ENCODE peak calls at places on chromosomes 6 and 20, in five cellular contexts. One of them, this sample, is unnamed.

GRCh38 chr6:3750324-3751018 is 1.0 kb downstream of the PXDC1 start:
- DNase-seq in foreskin keratinocyte: peak; percentile 56
- DNase-seq in H1: no peak
- DNase-seq in activated CD4-positive, alpha-beta T cell treated with anti-CD3 and anti-CD28 coated beads for 48 hours: no peak
- DNase-seq in mesenchymal stem cell: peak; percentile 77
- DNase-seq in this sample: peak; percentile 71

GRCh38 chr6:127567476-127567875 is 9.5 kb upstream of the C6orf58 start:
- DNase-seq in mesenchymal stem cell: no peak
- DNase-seq in activated CD4-positive, alpha-beta T cell treated with anti-CD3 and anti-CD28 coated beads for 48 hours: no peak
- DNase-seq in H1: no peak
- DNase-seq in foreskin keratinocyte: no peak
- DNase-seq in this sample: no peak

GRCh38 chr6:41644297-41644879 is 6.1 kb downstream of the MDFI start:
- DNase-seq in activated CD4-positive, alpha-beta T cell treated with anti-CD3 and anti-CD28 coated beads for 48 hours: no peak
- DNase-seq in mesenchymal stem cell: no peak
- DNase-seq in foreskin keratinocyte: peak; percentile 76
- DNase-seq in H1: no peak
- DNase-seq in this sample: peak; percentile 73

GRCh38 chr6:144482142-144482541 is 197.0 kb downstream of the UTRN start:
- DNase-seq in foreskin keratinocyte: peak; percentile 50
- DNase-seq in activated CD4-positive, alpha-beta T cell treated with anti-CD3 and anti-CD28 coated beads for 48 hours: peak; percentile 81
- DNase-seq in mesenchymal stem cell: peak; percentile 77
- DNase-seq in H1: peak; percentile 43
- DNase-seq in this sample: peak; percentile 60

GRCh38 chr6:109453594-109454482 is 1.7 kb downstream of the MICAL1 start:
- DNase-seq in H1: no peak
- DNase-seq in mesenchymal stem cell: no peak
- DNase-seq in foreskin keratinocyte: no peak
- DNase-seq in activated CD4-positive, alpha-beta T cell treated with anti-CD3 and anti-CD28 coated beads for 48 hours: no peak
- DNase-seq in this sample: no peak

GRCh38 chr6:79089552-79090404 is 11.7 kb upstream of the PHIP start:
- DNase-seq in foreskin keratinocyte: no peak
- DNase-seq in mesenchymal stem cell: no peak
- DNase-seq in activated CD4-positive, alpha-beta T cell treated with anti-CD3 and anti-CD28 coated beads for 48 hours: no peak
- DNase-seq in H1: no peak
- DNase-seq in this sample: no peak

GRCh38 chr6:21095462-21095861 is 498.1 kb upstream of the SOX4 start:
- DNase-seq in mesenchymal stem cell: no peak
- DNase-seq in foreskin keratinocyte: no peak
- DNase-seq in activated CD4-positive, alpha-beta T cell treated with anti-CD3 and anti-CD28 coated beads for 48 hours: no peak
- DNase-seq in H1: no peak
- DNase-seq in this sample: no peak

GRCh38 chr20:2397091-2397490 is 16.4 kb downstream of the TGM6 start:
- DNase-seq in mesenchymal stem cell: no peak
- DNase-seq in activated CD4-positive, alpha-beta T cell treated with anti-CD3 and anti-CD28 coated beads for 48 hours: no peak
- DNase-seq in foreskin keratinocyte: no peak
- DNase-seq in H1: no peak
- DNase-seq in this sample: no peak

GRCh38 chr6:104409913-104410312 is 449.8 kb downstream of the HACE1 start:
- DNase-seq in H1: no peak
- DNase-seq in foreskin keratinocyte: no peak
- DNase-seq in mesenchymal stem cell: no peak
- DNase-seq in activated CD4-positive, alpha-beta T cell treated with anti-CD3 and anti-CD28 coated beads for 48 hours: no peak
- DNase-seq in this sample: no peak

GRCh38 chr20:53215166-53215565 is 243.0 kb downstream of the TSHZ2 start:
- DNase-seq in activated CD4-positive, alpha-beta T cell treated with anti-CD3 and anti-CD28 coated beads for 48 hours: no peak
- DNase-seq in H1: no peak
- DNase-seq in foreskin keratinocyte: no peak
- DNase-seq in mesenchymal stem cell: no peak
- DNase-seq in this sample: no peak

GRCh38 chr20:52191132-52191435 is 495 bp downstream of the ZFP64 start:
- DNase-seq in mesenchymal stem cell: peak; percentile 47
- DNase-seq in activated CD4-positive, alpha-beta T cell treated with anti-CD3 and anti-CD28 coated beads for 48 hours: no peak
- DNase-seq in foreskin keratinocyte: peak; percentile 57
- DNase-seq in H1: no peak
- DNase-seq in this sample: no peak

GRCh38 chr6:102398788-102399390 is 1005.4 kb downstream of the GRIK2 start:
- DNase-seq in H1: no peak
- DNase-seq in mesenchymal stem cell: no peak
- DNase-seq in activated CD4-positive, alpha-beta T cell treated with anti-CD3 and anti-CD28 coated beads for 48 hours: no peak
- DNase-seq in foreskin keratinocyte: peak; percentile 69
- DNase-seq in this sample: peak; percentile 49

GRCh38 chr20:38073307-38074010 is 39.9 kb downstream of the RPRD1B start:
- DNase-seq in foreskin keratinocyte: peak; percentile 49
- DNase-seq in H1: no peak
- DNase-seq in mesenchymal stem cell: peak; percentile 70
- DNase-seq in activated CD4-positive, alpha-beta T cell treated with anti-CD3 and anti-CD28 coated beads for 48 hours: peak; percentile 24
- DNase-seq in this sample: peak; percentile 78

GRCh38 chr6:107941627-107942026 is 16.4 kb downstream of the SEC63 start:
- DNase-seq in foreskin keratinocyte: no peak
- DNase-seq in mesenchymal stem cell: no peak
- DNase-seq in H1: no peak
- DNase-seq in activated CD4-positive, alpha-beta T cell treated with anti-CD3 and anti-CD28 coated beads for 48 hours: no peak
- DNase-seq in this sample: no peak

GRCh38 chr6:106927531-106928398 is 46.8 kb downstream of the CD24 start:
- DNase-seq in activated CD4-positive, alpha-beta T cell treated with anti-CD3 and anti-CD28 coated beads for 48 hours: peak; percentile 44
- DNase-seq in foreskin keratinocyte: peak; percentile 39
- DNase-seq in H1: peak; percentile 43
- DNase-seq in mesenchymal stem cell: peak; percentile 52
- DNase-seq in this sample: peak; percentile 42

GRCh38 chr20:13670160-13670559 is 31.4 kb upstream of the TASP1 start:
- DNase-seq in activated CD4-positive, alpha-beta T cell treated with anti-CD3 and anti-CD28 coated beads for 48 hours: no peak
- DNase-seq in mesenchymal stem cell: no peak
- DNase-seq in H1: no peak
- DNase-seq in foreskin keratinocyte: no peak
- DNase-seq in this sample: no peak

GRCh38 chr20:62935204-62935967 is 2.6 kb upstream of the GID8 start:
- DNase-seq in mesenchymal stem cell: no peak
- DNase-seq in H1: no peak
- DNase-seq in activated CD4-positive, alpha-beta T cell treated with anti-CD3 and anti-CD28 coated beads for 48 hours: no peak
- DNase-seq in foreskin keratinocyte: no peak
- DNase-seq in this sample: no peak

GRCh38 chr6:40923326-40923725 is 115.7 kb downstream of the UNC5CL start:
- DNase-seq in foreskin keratinocyte: no peak
- DNase-seq in H1: no peak
- DNase-seq in mesenchymal stem cell: no peak
- DNase-seq in activated CD4-positive, alpha-beta T cell treated with anti-CD3 and anti-CD28 coated beads for 48 hours: no peak
- DNase-seq in this sample: no peak

GRCh38 chr6:37624121-37624520 is 73.6 kb downstream of the MDGA1 start:
- DNase-seq in H1: no peak
- DNase-seq in foreskin keratinocyte: peak; percentile 83
- DNase-seq in mesenchymal stem cell: no peak
- DNase-seq in activated CD4-positive, alpha-beta T cell treated with anti-CD3 and anti-CD28 coated beads for 48 hours: no peak
- DNase-seq in this sample: peak; percentile 82

GRCh38 chr20:37279820-37280219 is 9.6 kb upstream of the MANBAL start:
- DNase-seq in activated CD4-positive, alpha-beta T cell treated with anti-CD3 and anti-CD28 coated beads for 48 hours: no peak
- DNase-seq in foreskin keratinocyte: no peak
- DNase-seq in H1: no peak
- DNase-seq in mesenchymal stem cell: no peak
- DNase-seq in this sample: no peak

GRCh38 chr6:96942676-96943075 is 18.1 kb downstream of the KLHL32 start:
- DNase-seq in foreskin keratinocyte: no peak
- DNase-seq in activated CD4-positive, alpha-beta T cell treated with anti-CD3 and anti-CD28 coated beads for 48 hours: no peak
- DNase-seq in mesenchymal stem cell: no peak
- DNase-seq in H1: no peak
- DNase-seq in this sample: no peak

GRCh38 chr6:137182654-137183073 is 9.2 kb upstream of the IL22RA2 start:
- DNase-seq in H1: no peak
- DNase-seq in foreskin keratinocyte: no peak
- DNase-seq in mesenchymal stem cell: no peak
- DNase-seq in activated CD4-positive, alpha-beta T cell treated with anti-CD3 and anti-CD28 coated beads for 48 hours: no peak
- DNase-seq in this sample: no peak

This sample was measured in mammary epithelial cell.